ENCODE peak calls at places on chromosomes 12 and 14, in five cellular contexts. L is IMR-90, Z is upper lobe of right lung, A is Karpas-422, K is HCT116. X is an unnamed sample.
A peak's percentile ranks its signal among the peaks of the same experiment; 100 is the strongest.

GRCh38 chr14:79764288-79764687 is 447.0 kb downstream of the DIO2 start:
- DNase-seq in L (no peak), Z (no peak), A (no peak), K (no peak), X (no peak)

GRCh38 chr14:75824328-75824727 is 157.5 kb downstream of the TGFB3 start:
- DNase-seq in L (no peak), Z (no peak), A (no peak), K (no peak), X (no peak)

GRCh38 chr12:104976703-104977102 is 9.4 kb upstream of the NOPCHAP1 start:
- DNase-seq in L (no peak), Z (no peak), A (peak; percentile 49), K (no peak), X (no peak)

GRCh38 chr12:32039341-32039740 is 67.3 kb upstream of the BICD1 start:
- DNase-seq in L (peak; percentile 20), Z (no peak), A (no peak), K (no peak), X (no peak)

GRCh38 chr14:104889374-104889755 is 24.3 kb downstream of the CEP170B start:
- DNase-seq in L (no peak), Z (peak; percentile 60), A (no peak), K (no peak), X (no peak)

GRCh38 chr12:29769162-29769820 is 14.5 kb downstream of the TMTC1 start:
- DNase-seq in L (peak; percentile 94), Z (no peak), A (no peak), K (no peak), X (no peak)

GRCh38 chr12:56362130-56363059 is at the start of gene APOF:
- DNase-seq in L (no peak), Z (no peak), A (no peak), K (no peak), X (no peak)

GRCh38 chr12:11727133-11727664 is 77.7 kb downstream of the ETV6 start:
- DNase-seq in L (no peak), Z (no peak), A (no peak), K (no peak), X (no peak)

GRCh38 chr14:104187121-104187889 is 48.9 kb downstream of the KIF26A start:
- DNase-seq in L (no peak), Z (no peak), A (no peak), K (no peak), X (no peak)

GRCh38 chr14:24051789-24052655 is at the start of gene CARMIL3:
- DNase-seq in L (peak; percentile 34), Z (peak; percentile 89), A (peak; percentile 94), K (no peak), X (peak; percentile 75)

DNA sequence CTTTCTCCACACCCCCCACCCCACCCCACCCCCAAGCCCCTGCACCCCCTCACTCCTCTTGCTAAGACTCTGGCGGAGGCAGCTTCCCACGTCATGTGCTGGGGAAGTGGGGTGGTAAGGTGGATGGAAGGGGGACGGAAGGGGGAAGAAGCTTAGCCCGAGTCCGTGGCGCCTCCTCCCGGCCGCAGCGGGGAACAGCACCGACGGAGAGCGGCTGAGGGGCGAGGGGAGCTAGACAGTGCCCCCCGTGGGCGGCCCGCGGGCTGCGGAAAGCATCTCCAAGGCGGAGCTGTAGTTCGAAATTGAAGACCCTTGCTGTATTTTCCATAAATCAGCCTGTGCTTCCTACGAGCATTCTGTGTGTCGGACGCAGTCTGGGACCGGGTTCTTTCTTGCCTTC is 608 bp upstream of the GRIN2B start:
- DNase-seq in L (no peak), Z (no peak), A (no peak), K (peak; percentile 15), X (no peak)
- H3K4me3 ChIP-seq in L (no peak overlapping the region), Z (no peak overlapping the region), A (no peak overlapping the region), K (peak overlapping the region; percentile 67), X (peak overlapping the region; percentile 67)

GRCh38 chr14:21026251-21026987 is 1.6 kb upstream of the NDRG2 start:
- DNase-seq in L (no peak), Z (no peak), A (no peak), K (no peak), X (peak; percentile 74)

GRCh38 chr14:21025374-21026151 is 702 bp upstream of the NDRG2 start:
- DNase-seq in L (no peak), Z (peak; percentile 76), A (no peak), K (no peak), X (peak; percentile 84)

GRCh38 chr14:21023174-21023573 is 1.7 kb downstream of the NDRG2 start:
- DNase-seq in L (no peak), Z (no peak), A (no peak), K (no peak), X (peak; percentile 56)

GRCh38 chr14:21023817-21024667 is 819 bp downstream of the NDRG2 start:
- DNase-seq in L (no peak), Z (no peak), A (no peak), K (no peak), X (peak; percentile 71)

GRCh38 chr14:21024668-21025373 is at the start of gene NDRG2:
- DNase-seq in L (no peak), Z (peak; percentile 91), A (no peak), K (no peak), X (peak; percentile 84)
- H3K27ac ChIP-seq in L (no peak within 1 kb of the TSS), Z (peak within 1 kb of the TSS; percentile 88), A (no peak within 1 kb of the TSS), K (peak within 1 kb of the TSS; percentile 46), X (peak within 1 kb of the TSS; percentile 94)

DNA sequence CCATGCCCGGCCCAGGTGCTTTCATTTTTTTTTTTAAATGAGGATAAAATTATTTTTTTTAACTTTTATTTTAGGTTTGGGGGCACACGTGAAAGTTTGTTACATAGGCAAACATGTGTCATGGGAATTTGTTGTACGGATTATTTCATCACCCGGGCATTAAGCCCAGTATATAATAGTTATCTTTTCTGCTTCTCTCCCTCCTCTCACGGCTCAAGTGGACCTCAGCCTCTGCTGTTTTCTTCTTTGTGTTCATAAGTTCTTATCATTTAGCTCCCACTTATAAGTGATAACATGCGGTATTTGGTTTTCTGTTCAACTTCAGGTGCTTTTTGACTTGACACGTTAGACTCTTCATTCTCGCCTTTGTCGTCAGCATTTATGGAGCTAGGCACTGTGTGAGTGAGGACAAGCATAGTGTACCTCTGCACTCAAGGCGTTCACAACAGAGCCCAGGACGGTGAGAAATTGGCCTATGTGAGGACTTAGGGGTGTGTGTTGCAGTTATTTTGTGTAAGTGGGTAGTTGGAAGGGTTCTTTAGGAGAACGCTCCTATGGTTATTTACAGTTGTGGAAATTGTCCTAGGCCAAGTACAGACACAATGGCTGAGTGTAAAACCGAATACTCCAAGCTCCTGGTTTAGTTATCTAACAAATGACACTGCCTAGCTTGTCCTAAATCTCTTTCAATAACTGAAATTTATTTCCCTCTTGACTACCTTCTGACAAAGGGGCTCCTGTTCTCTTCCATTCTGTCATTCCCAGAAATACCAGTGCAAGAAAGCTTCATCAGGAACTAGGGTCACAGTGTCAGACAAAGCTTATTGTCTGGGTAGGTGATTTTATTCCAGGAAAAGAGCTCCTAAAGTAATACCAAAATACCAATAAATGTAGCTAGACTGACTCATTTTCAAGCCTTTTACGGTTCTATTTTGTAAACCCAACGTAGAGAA is 200.5 kb upstream of the PRICKLE1 start:
- DNase-seq in L (no peak), Z (no peak), A (no peak), K (peak; percentile 22), X (no peak)
- H3K4me3 ChIP-seq in L (no peak overlapping the region), Z (no peak overlapping the region), A (no peak overlapping the region), K (no peak overlapping the region), X (no peak overlapping the region)

DNA sequence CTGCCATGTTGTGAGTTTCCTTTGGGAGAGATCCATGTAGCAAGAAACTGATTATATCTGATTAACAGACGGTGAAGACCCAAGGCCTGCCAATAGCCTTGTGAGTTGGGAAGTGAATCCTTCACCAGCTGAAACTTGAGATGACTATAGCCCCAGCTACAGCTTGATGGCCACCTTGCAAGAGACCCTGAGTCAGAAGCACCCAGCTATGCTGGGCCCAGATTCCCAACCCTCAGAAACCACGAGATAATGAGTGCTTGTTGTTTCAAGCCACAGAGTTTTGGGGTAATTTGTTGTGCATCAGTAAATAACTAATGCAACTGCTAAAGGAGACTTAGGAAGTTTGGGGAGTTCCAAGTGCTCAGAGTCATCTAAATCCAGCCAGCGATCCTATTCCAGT is 80.3 kb downstream of the AVPR1A start:
- DNase-seq in L (no peak), Z (no peak), A (no peak), K (no peak), X (no peak)
- H3K27ac ChIP-seq in L (no peak overlapping the region), Z (no peak overlapping the region), A (no peak overlapping the region), K (no peak overlapping the region), X (no peak overlapping the region)

DNA sequence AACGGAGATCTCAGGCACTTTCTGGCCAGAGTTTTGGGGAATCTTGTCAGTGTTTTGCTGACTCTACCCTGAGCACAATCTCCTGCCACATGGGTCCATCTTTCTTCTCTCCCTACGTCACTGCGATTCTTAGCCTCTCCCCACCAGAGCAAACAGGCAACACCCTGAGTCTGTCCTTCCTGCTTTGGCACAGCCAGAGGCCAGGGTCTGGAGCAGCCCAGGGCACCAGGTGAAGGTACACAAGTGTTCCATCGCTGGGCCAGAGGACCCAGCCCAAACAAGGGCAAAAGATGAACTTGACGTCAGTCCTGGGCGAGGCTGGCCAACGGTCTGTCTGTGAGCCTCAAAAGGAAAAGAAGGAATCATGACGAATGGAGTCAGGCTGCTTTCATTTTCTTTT is 12.7 kb upstream of the CCDC177 start:
- DNase-seq in L (no peak), Z (no peak), A (no peak), K (no peak), X (no peak)
- H3K4me3 ChIP-seq in L (no peak overlapping the region), Z (no peak overlapping the region), A (no peak overlapping the region), K (no peak overlapping the region), X (no peak overlapping the region)

GRCh38 chr14:33940561-33941011 is 10.3 kb downstream of the EGLN3 start:
- DNase-seq in L (no peak), Z (no peak), A (no peak), K (no peak), X (no peak)

GRCh38 chr14:33943484-33943883 is 7.4 kb downstream of the EGLN3 start:
- DNase-seq in L (no peak), Z (no peak), A (no peak), K (no peak), X (no peak)

GRCh38 chr14:33943081-33943480 is 7.8 kb downstream of the EGLN3 start:
- DNase-seq in L (no peak), Z (no peak), A (no peak), K (no peak), X (no peak)

GRCh38 chr14:33938131-33938949 is 12.5 kb downstream of the EGLN3 start:
- DNase-seq in L (no peak), Z (no peak), A (no peak), K (peak; percentile 76), X (no peak)

DNA sequence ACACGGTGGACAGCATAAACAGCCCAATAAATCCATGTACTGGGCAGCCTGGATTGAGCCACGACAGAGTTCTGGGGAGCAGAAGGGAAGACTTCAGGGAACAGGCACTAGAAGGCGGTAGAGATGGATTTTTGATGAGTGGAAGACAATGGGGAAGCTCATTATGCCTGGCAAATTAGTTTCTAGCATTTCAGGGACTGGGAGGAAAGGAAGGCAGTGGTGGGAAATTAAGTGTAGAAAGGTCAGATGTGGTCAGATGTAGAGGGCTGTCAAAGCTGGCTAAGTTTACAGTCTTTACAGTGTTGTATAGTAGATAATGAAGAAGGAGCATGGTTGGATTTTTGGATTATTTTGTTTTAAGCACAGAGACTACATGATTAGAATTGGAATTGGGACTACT is 9.1 kb downstream of the EGLN3 start:
- DNase-seq in L (no peak), Z (no peak), A (no peak), K (no peak), X (no peak)
- H3K27ac ChIP-seq in L (no peak overlapping the region), Z (no peak overlapping the region), A (no peak overlapping the region), K (no peak overlapping the region), X (no peak overlapping the region)

GRCh38 chr12:53233671-53234091 is 1.7 kb upstream of the RARG start:
- DNase-seq in L (no peak), Z (no peak), A (no peak), K (no peak), X (no peak)
- H3K4me3 ChIP-seq in L (no peak overlapping the region), Z (no peak overlapping the region), A (no peak overlapping the region), K (no peak overlapping the region), X (peak overlapping the region; percentile 89)

GRCh38 chr12:6884539-6884938 is 11.4 kb upstream of the SPSB2 start:
- DNase-seq in L (no peak), Z (no peak), A (no peak), K (no peak), X (no peak)
- H3K27ac ChIP-seq in L (no peak overlapping the region), Z (no peak overlapping the region), A (no peak overlapping the region), K (no peak overlapping the region), X (no peak overlapping the region)